ENCODE peak calls at places on chromosomes 16 and 17, in four cellular contexts. I is heart left ventricle, S is right lobe of liver, J is cardiac fibroblast. T is an unnamed sample.

GRCh38 chr16:84543931-84544776 is 39.7 kb upstream of the MEAK7 start:
- DNase-seq in I (no peak), S (peak), J (no peak), T (no peak)

GRCh38 chr17:58666858-58667267 is 25.0 kb downstream of the TEX14 start:
- DNase-seq in I (peak), S (peak), J (peak), T (no peak)

GRCh38 chr16:84471316-84471715 is 33.1 kb downstream of the MEAK7 start:
- DNase-seq in I (no peak), S (no peak), J (no peak), T (no peak)

GRCh38 chr17:1413281-1413791 is 13.3 kb upstream of the YWHAE start:
- DNase-seq in I (peak), S (peak), J (peak), T (peak)

GRCh38 chr17:21286771-21287702 is 2.5 kb downstream of the MAP2K3 start:
- DNase-seq in I (peak), S (no peak), J (no peak), T (no peak)

GRCh38 chr17:76386966-76387765 is 2.8 kb downstream of the SPHK1 start:
- DNase-seq in I (no peak), S (no peak), J (no peak), T (no peak)

GRCh38 chr17:29619251-29619650 is 3.5 kb downstream of the CORO6 start:
- DNase-seq in I (no peak), S (no peak), J (peak), T (no peak)

GRCh38 chr17:32283745-32284207 is 18.1 kb downstream of the RHBDL3 start:
- DNase-seq in I (no peak), S (no peak), J (peak), T (no peak)

GRCh38 chr17:41367426-41368075 is 2.1 kb downstream of the KRT33B start:
- DNase-seq in I (no peak), S (no peak), J (peak), T (no peak)

GRCh38 chr17:68428498-68429172 is 28.7 kb downstream of the WIPI1 start:
- DNase-seq in I (no peak), S (no peak), J (no peak), T (no peak)

GRCh38 chr17:71427801-71428200 is 693.0 kb upstream of the SOX9 start:
- DNase-seq in I (no peak), S (no peak), J (no peak), T (no peak)

GRCh38 chr16:70745536-70746025 is 55.4 kb downstream of the VAC14 start:
- DNase-seq in I (no peak), S (no peak), J (no peak), T (no peak)

GRCh38 chr16:52068447-52069074 is 478.4 kb downstream of the TOX3 start:
- DNase-seq in I (no peak), S (no peak), J (peak), T (no peak)

GRCh38 chr16:71384073-71384724 is 25.7 kb downstream of the CALB2 start:
- DNase-seq in I (no peak), S (no peak), J (no peak), T (no peak)

GRCh38 chr16:85699628-85700027 is 10.9 kb upstream of the GINS2 start:
- DNase-seq in I (no peak), S (no peak), J (peak), T (no peak)

GRCh38 chr17:43953746-43954145 is at the start of gene PYY:
- DNase-seq in I (no peak), S (peak), J (no peak), T (no peak)

DNA sequence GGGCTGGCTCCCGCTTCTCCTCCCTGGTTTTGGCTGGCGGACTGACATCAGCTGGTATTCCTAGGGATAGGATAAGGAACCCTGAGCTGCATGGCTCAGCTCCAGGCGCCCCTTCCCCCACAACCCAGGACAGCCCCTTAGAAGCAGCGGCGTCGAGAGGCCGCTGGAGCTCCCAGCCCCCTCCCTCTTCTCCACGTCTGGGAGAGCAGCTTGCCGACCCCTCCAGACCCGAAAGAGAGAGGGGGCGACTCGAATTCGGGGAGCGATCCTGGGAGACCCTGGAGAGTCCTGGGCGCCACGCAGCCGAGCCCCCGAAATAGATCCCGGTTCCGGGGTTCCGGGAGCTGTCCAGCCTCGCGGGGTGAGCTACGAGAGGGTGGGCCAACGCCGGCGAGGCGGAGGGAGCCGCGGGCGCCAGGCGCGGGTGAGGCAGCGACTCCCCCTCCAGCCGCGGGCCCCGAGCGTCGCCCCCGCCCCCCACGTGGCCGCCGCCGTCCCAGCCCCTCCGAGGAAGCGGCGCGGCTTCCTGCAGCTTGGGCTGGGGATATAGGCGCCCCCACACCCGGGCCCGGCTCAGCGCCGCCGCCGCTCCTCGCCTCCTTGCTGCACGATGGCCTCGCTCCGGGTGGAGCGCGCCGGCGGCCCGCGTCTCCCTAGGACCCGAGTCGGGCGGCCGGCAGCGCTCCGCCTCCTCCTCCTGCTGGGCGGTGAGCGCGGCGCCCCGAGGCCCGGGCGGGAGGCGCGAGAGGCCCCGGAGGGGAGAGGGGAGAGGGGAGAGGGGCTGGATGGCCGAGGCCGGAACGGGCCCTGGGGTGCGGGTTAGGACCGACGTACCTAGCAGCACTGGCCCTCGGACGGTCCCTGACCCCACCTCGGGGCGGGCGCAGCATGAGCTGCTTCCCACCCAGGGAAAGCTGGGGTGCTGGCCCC is at the start of gene RAMP2:
- DNase-seq in I (no peak), S (no peak), J (no peak), T (no peak)
- TF ChIP-seq CTCF in I (no peak), S (no peak), J (no peak), T (no peak)

GRCh38 chr17:78344666-78345065 is 15.2 kb downstream of the SOCS3 start:
- DNase-seq in I (no peak), S (no peak), J (no peak), T (no peak)
- H3K4me3 ChIP-seq in I (no peak), S (no peak), J (no peak), T (no peak)

GRCh38 chr17:17816240-17816814 is 20.5 kb downstream of the SREBF1 start:
- DNase-seq in I (no peak), S (no peak), J (no peak), T (no peak)

GRCh38 chr17:17819111-17819510 is 17.7 kb downstream of the SREBF1 start:
- DNase-seq in I (no peak), S (no peak), J (no peak), T (no peak)

GRCh38 chr17:17818088-17818526 is 18.7 kb downstream of the SREBF1 start:
- DNase-seq in I (no peak), S (no peak), J (no peak), T (no peak)

GRCh38 chr17:17816831-17817551 is 19.8 kb downstream of the SREBF1 start:
- DNase-seq in I (no peak), S (no peak), J (no peak), T (no peak)

GRCh38 chr17:17817552-17817947 is 19.2 kb downstream of the SREBF1 start:
- DNase-seq in I (no peak), S (no peak), J (no peak), T (no peak)
- TF ChIP-seq CTCF in I (no peak), S (no peak), J (no peak), T (no peak)

DNA sequence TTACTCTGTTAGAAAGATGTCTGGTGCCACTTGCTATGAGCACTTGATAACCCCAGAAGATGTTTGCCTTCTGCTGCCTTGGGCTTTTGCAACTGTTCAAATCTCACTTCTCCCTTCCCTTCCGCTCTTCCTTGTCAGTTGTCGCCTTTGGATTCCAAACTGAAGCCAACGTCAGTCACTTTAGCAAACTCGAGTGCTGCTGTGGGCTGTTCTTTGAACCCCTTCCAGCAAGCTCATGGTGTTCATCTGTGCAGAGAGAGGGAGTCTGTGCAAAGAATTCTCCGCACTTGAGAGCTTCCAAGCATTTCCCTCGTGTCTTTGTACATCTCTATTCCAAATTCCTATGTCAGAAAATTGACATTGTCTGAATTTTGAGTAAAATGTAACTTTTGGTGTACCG is 879.4 kb downstream of the CDH11 start:
- DNase-seq in I (no peak), S (no peak), J (no peak), T (no peak)
- H3K4me3 ChIP-seq in I (no peak), S (no peak), J (no peak), T (no peak)

DNA sequence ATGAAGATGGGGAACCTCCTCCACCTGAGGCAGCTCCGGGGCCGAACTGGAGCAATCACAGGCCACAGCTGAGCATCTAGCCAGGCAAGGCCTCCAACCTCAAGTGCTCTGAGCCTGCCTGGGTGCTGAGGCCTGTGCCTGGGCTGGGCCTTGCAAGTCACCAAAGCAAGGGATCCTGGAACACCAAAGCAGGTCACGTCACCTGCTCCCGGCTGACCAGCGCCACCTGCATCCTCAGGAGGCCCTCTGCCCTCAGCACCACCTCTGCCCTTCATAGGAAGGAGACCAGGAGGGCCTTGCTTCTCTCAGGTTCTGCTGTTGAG is 68.0 kb downstream of the SMPD3 start:
- DNase-seq in I (peak), S (peak), J (no peak), T (no peak)
- TF ChIP-seq CTCF in I (no peak), S (no peak), J (no peak), T (no peak)

DNA sequence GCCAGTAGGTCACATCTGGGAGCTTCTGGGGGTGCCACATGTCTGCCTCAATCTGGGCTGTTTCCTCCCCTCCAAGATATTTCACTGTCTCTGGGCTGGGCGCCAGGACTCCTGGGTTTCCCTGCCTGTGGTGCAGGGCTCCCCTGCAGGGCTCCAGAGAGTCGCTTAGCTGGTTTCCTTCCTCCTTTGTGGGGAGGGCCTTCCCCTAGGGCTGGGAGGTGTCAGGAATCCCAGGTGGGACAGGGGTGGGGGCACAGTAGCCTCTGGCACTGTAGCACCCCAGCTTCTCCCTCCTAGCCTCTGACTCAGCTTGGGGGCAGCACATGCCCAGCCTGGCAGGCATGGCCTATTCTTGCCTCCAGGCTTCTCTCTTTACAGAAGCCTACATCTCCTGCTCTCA is 2.6 kb downstream of the RARA start:
- DNase-seq in I (peak), S (peak), J (no peak), T (no peak)
- H3K4me3 ChIP-seq in I (no peak), S (no peak), J (no peak), T (no peak)

GRCh38 chr16:87851601-87852000 is 17.7 kb downstream of the SLC7A5 start:
- DNase-seq in I (no peak), S (peak), J (no peak), T (no peak)
- TF ChIP-seq CTCF in I (no peak), S (no peak), J (no peak), T (no peak)

GRCh38 chr16:15457958-15458357 is 23.6 kb downstream of the BMERB1 start:
- DNase-seq in I (no peak), S (no peak), J (no peak), T (no peak)

GRCh38 chr16:15450624-15451023 is 16.2 kb downstream of the BMERB1 start:
- DNase-seq in I (no peak), S (no peak), J (no peak), T (no peak)

GRCh38 chr16:15451098-15451731 is 16.8 kb downstream of the BMERB1 start:
- DNase-seq in I (no peak), S (no peak), J (no peak), T (no peak)

GRCh38 chr16:15457390-15457789 is 23.0 kb downstream of the BMERB1 start:
- DNase-seq in I (no peak), S (no peak), J (no peak), T (no peak)

DNA sequence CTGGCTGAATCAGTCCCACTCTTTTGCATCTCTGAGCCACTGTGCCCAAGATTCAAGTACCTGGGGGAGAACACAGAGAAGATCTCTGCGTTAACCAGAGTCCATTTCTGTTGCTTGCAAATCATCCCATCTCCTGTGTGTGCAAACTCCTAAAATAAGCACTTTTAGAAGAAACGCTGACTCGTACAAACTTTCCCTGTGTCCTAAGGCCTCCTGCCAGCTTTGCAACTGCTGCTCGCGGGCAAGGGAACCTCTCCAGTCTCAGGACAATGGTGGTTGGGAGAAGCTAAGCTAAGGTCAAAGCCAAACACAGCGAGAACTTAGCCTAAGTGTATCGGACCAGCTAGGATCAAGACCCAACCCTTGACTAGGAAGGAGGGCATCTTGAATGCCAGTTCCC is 18.1 kb downstream of the BMERB1 start:
- DNase-seq in I (no peak), S (peak), J (no peak), T (no peak)
- H3K4me3 ChIP-seq in I (no peak), S (no peak), J (no peak), T (no peak)